ENCODE peak calls at places on chromosome 13, in five cellular contexts. B is GM12864, E is bronchial epithelial cell, M is posterior vena cava, Y is LHCN-M2. T is an unnamed sample.

GRCh38 chr13:27264648-27265047 is 6.0 kb upstream of the RASL11A start:
- DNase-seq in M (no peak), E (no peak), Y (peak; percentile 60), B (no peak), T (no peak)

GRCh38 chr13:41224113-41225110 is 30.0 kb upstream of the KBTBD7 start:
- DNase-seq in Y (peak; percentile 89), B (no peak), E (peak; percentile 44), M (no peak), T (no peak)

GRCh38 chr13:27524981-27525975 is 74.9 kb upstream of the MTIF3 start:
- DNase-seq in B (no peak), Y (no peak), E (no peak), M (no peak), T (no peak)

GRCh38 chr13:27644302-27644701 is 22.6 kb downstream of the POLR1D start:
- DNase-seq in Y (peak; percentile 35), E (peak; percentile 85), B (no peak), M (no peak), T (no peak)

GRCh38 chr13:97574926-97575325 is 141.0 kb downstream of the RAP2A start:
- DNase-seq in M (no peak), Y (peak; percentile 39), E (peak; percentile 27), B (no peak), T (peak; percentile 13)

GRCh38 chr13:107809125-107809524 is 406.2 kb downstream of the LIG4 start:
- DNase-seq in B (no peak), E (no peak), Y (no peak), M (no peak), T (no peak)

GRCh38 chr13:75418997-75419396 is 63.0 kb downstream of the TBC1D4 start:
- DNase-seq in Y (no peak), B (no peak), E (no peak), M (no peak), T (no peak)

GRCh38 chr13:23723463-23723862 is 153.3 kb downstream of the TNFRSF19 start:
- DNase-seq in B (no peak), M (no peak), E (no peak), Y (peak; percentile 84), T (no peak)

GRCh38 chr13:90197722-90198121 is 1149.8 kb upstream of the MIR17HG start:
- DNase-seq in E (peak; percentile 47), Y (peak; percentile 2), M (no peak), B (no peak), T (no peak)

GRCh38 chr13:110677731-110678545 is 28.0 kb downstream of the CARS2 start:
- DNase-seq in M (no peak), B (no peak), E (no peak), Y (no peak), T (no peak)

GRCh38 chr13:33180009-33180804 is 105.3 kb downstream of the STARD13 start:
- DNase-seq in Y (no peak), E (no peak), B (no peak), M (no peak), T (no peak)

GRCh38 chr13:99339736-99340392 is 32.7 kb upstream of the GPR183 start:
- DNase-seq in M (no peak), Y (peak; percentile 73), E (peak; percentile 22), B (no peak), T (no peak)

GRCh38 chr13:113532156-113532806 is 41.8 kb upstream of the DCUN1D2 start:
- DNase-seq in M (peak; percentile 23), B (no peak), E (peak; percentile 76), Y (no peak), T (no peak)